ENCODE peak calls at places on chromosomes 13 and 19, in six cellular contexts. C is A549, L is HepG2, N is endothelial cell of umbilical vein, G is K562, Q is GM12878. O is an unnamed sample.

GRCh38 chr13:39597828-39598227 is 5.2 kb downstream of the LHFPL6 start:
- DNase-seq in C (no peak), L (no peak), N (peak), Q (no peak), G (no peak), O (no peak)

GRCh38 chr19:1860133-1860775 is 3.1 kb downstream of the KLF16 start:
- DNase-seq in L (peak), C (no peak), N (no peak), Q (no peak), G (no peak), O (peak)

GRCh38 chr19:3932931-3933810 is at the start of gene NMRK2:
- DNase-seq in L (no peak), Q (no peak), G (peak), C (no peak), N (no peak), O (no peak)

GRCh38 chr13:114259974-114260373 is 21.4 kb upstream of the UPF3A start:
- DNase-seq in G (no peak), N (no peak), C (no peak), Q (peak), L (no peak), O (no peak)

GRCh38 chr13:28531195-28531955 is 36.4 kb upstream of the FLT1 start:
- DNase-seq in C (no peak), N (peak), L (no peak), Q (no peak), G (no peak), O (peak)

GRCh38 chr13:29435125-29435911 is 160.2 kb downstream of the SLC7A1 start:
- DNase-seq in G (no peak), Q (no peak), C (no peak), N (no peak), L (no peak), O (no peak)

GRCh38 chr13:110326263-110326904 is 19.3 kb downstream of the COL4A2 start:
- DNase-seq in L (no peak), G (no peak), C (no peak), N (no peak), Q (no peak), O (no peak)

GRCh38 chr19:40283414-40284250 is 1.5 kb downstream of the AKT2 start:
- DNase-seq in G (peak), Q (no peak), L (peak), N (peak), C (no peak), O (no peak)

GRCh38 chr13:33740134-33740538 is 77.8 kb upstream of the RFC3 start:
- DNase-seq in G (no peak), L (no peak), Q (no peak), N (peak), C (no peak), O (no peak)

GRCh38 chr19:42175952-42176648 is 41.4 kb downstream of the DEDD2 start:
- DNase-seq in Q (no peak), L (no peak), N (peak), C (peak), G (no peak), O (no peak)

GRCh38 chr13:66994097-66994496 is 236.0 kb downstream of the PCDH9 start:
- DNase-seq in G (peak), C (peak), N (peak), L (peak), Q (no peak), O (no peak)

GRCh38 chr13:74977498-74977897 is 504.5 kb downstream of the TBC1D4 start:
- DNase-seq in N (no peak), G (no peak), L (no peak), Q (no peak), C (no peak), O (no peak)

GRCh38 chr13:51838235-51838846 is 6.6 kb downstream of the TMEM272 start:
- DNase-seq in N (no peak), L (no peak), Q (no peak), G (no peak), C (no peak), O (no peak)

GRCh38 chr19:1189419-1189818 is 15.4 kb upstream of the SBNO2 start:
- DNase-seq in C (no peak), Q (no peak), N (no peak), L (no peak), G (peak), O (peak)

GRCh38 chr13:74006666-74007065 is 127.5 kb downstream of the KLF12 start:
- DNase-seq in G (no peak), Q (no peak), L (no peak), C (no peak), N (no peak), O (no peak)

GRCh38 chr13:24142453-24142852 is 18.1 kb upstream of the SPATA13 start:
- DNase-seq in N (no peak), C (no peak), Q (no peak), G (no peak), L (no peak), O (no peak)
- TF ChIP-seq MYC in N (no peak), C (no peak), Q (no peak), G (no peak), L (no peak), O (no peak)

DNA sequence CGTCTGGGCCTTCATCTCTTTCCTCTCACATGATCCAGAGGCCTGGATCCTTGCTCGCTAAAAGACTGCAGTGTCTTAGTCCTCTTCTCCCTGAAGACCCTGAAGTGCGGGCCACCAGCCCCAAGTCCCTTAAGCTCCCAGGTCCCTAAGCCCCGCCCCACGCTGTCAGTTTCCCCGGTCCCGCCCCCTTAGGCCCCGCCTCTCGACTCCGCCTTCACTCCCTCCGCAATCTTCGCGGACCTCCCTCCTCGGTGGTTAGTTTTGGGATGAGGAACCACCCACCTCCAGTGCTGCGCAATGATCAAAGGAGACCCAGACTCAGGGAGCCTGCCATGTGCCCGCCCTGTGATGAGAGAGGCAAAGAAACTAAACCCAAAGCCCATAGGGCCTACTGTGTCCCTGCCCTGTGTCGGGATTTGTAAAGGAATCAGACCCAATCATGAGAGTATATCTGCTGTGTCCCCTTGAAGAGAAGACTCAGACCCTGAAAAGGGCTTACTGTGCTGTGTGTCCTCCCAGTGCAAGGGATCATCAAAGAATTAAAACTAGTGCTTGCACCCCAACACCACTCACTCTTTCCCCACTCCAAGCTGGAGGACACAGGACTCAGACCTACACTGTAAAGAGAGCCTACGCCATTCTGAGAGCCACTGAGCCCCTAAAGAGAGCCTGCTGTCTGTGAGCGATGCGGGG is 3.0 kb upstream of the COX6B1 start:
- DNase-seq in G (peak), C (peak), Q (no peak), L (peak), N (peak), O (peak)
- H3K4me3 ChIP-seq in G (peak), C (peak), Q (peak), L (peak), N (peak), O (peak)

GRCh38 chr19:45517641-45518468 is 10.6 kb downstream of the VASP start:
- DNase-seq in Q (no peak), C (no peak), L (no peak), N (no peak), G (no peak), O (no peak)

GRCh38 chr19:45517238-45517637 is 10.0 kb downstream of the VASP start:
- DNase-seq in Q (no peak), G (peak), L (no peak), N (no peak), C (no peak), O (no peak)

GRCh38 chr19:45515081-45515624 is 7.9 kb downstream of the VASP start:
- DNase-seq in N (no peak), C (no peak), Q (peak), L (peak), G (peak), O (peak)

GRCh38 chr19:45514376-45515051 is 7.2 kb downstream of the VASP start:
- DNase-seq in C (no peak), Q (no peak), G (peak), L (peak), N (no peak), O (no peak)

GRCh38 chr19:45515807-45516401 is 8.6 kb downstream of the VASP start:
- DNase-seq in L (no peak), Q (no peak), N (no peak), G (peak), C (no peak), O (no peak)
- TF ChIP-seq MYC in L (no peak), Q (no peak), N (no peak), G (no peak), C (no peak), O (no peak)

DNA sequence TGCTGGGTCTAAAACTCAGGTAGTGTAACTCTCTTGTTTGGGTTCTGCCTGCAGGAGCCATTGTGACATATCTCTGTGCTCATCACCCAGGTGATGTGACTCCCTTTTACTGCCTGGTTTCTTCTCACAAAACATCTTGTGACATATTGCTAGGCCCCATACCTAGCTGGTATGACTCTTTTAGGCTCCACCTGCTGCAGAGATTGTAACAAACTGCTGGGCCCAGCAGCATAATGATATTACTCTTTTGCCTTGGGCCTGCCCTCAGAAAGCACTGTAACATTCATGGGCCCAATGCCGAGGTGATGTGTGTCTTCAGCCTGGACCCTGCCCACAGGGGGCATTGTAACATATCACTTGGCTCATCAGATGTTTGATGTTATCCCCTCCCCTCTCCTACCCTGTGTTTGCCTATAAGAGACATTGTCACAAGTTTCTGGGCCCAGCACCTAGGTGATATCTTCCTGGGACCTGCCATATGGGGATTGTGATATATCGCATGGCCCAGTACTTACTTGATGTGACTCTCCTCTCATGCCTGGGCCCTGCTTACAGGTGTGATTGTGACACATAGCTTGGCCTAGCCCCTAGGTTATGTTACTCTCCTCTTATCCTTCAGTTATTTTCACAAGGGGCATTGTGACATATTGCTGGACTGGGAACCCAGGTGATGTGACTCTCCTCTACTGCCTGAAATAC is 18.0 kb upstream of the ZNF681 start:
- DNase-seq in C (no peak), L (no peak), N (no peak), G (no peak), Q (no peak), O (no peak)
- H3K4me3 ChIP-seq in C (no peak), L (no peak), N (no peak), G (no peak), Q (no peak), O (no peak)

O was measured in NB4.